ENCODE peak calls at places on chromosomes 4 and X, in nine cellular contexts. F is Ammon's horn; Y is SK-N-DZ; A is activated CD4-positive, alpha-beta T cell treated with anti-CD3 and anti-CD28 coated beads, Interleukin-2, amount 10 ng/mL, durations not matched to agents 7 days and 5 days; E is upper lobe of right lung; X is NAMALWA; U is lung microvascular endothelial cell; V is nephron progenitor cell; P is ecto neural progenitor cell. G is an unnamed sample.

GRCh38 chr4:16765549-16765948 is 132.9 kb downstream of the LDB2 start:
- DNase-seq in P (no peak), A (no peak), X (no peak), Y (no peak), F (no peak), U (no peak), V (no peak), E (no peak), G (no peak)

GRCh38 chr4:54014761-54015160 is 49.6 kb downstream of the CHIC2 start:
- DNase-seq in F (no peak), V (no peak), X (peak), P (no peak), Y (no peak), E (no peak), U (no peak), A (no peak), G (no peak)

GRCh38 chr4:48340905-48341775 is at the start of gene SLAIN2:
- DNase-seq in Y (peak), X (peak), A (peak), F (peak), V (peak), U (peak), E (peak), P (peak), G (peak)

GRCh38 chrX:912677-913076 is 282.1 kb downstream of the SHOX start:
- DNase-seq in F (no peak), A (no peak), P (no peak), X (no peak), U (no peak), Y (no peak), E (no peak), V (no peak), G (no peak)

GRCh38 chr4:113674251-113674650 is 87.3 kb downstream of the CAMK2D start:
- DNase-seq in E (no peak), Y (no peak), V (no peak), A (no peak), P (no peak), U (no peak), F (peak), X (no peak), G (no peak)

GRCh38 chr4:102392033-102392744 is 46.9 kb upstream of the SLC39A8 start:
- DNase-seq in Y (no peak), A (no peak), V (no peak), P (no peak), E (no peak), X (no peak), F (no peak), U (no peak), G (no peak)

GRCh38 chr4:169131556-169132208 is 121.6 kb upstream of the CBR4 start:
- DNase-seq in F (no peak), E (no peak), Y (no peak), X (no peak), A (no peak), P (no peak), V (no peak), U (no peak), G (no peak)

GRCh38 chrX:143854006-143854405 is 29.9 kb upstream of the UBE2NL start:
- DNase-seq in P (no peak), A (no peak), V (no peak), E (no peak), U (peak), Y (no peak), X (no peak), F (no peak), G (peak)

GRCh38 chrX:10884246-10884645 is 226.9 kb upstream of the HCCS start:
- DNase-seq in X (no peak), U (no peak), Y (no peak), F (no peak), A (no peak), P (no peak), E (no peak), V (no peak), G (peak)

GRCh38 chr4:56744030-56744429 is 62.9 kb upstream of the HOPX start:
- DNase-seq in F (no peak), A (no peak), U (no peak), Y (no peak), P (no peak), E (no peak), V (no peak), X (no peak), G (no peak)

GRCh38 chr4:73446336-73446938 is 10.4 kb downstream of the AFP start:
- DNase-seq in Y (peak), X (peak), F (peak), P (no peak), E (no peak), U (peak), A (peak), V (no peak), G (peak)

GRCh38 chr4:25535278-25535677 is 120.4 kb upstream of the SLC34A2 start:
- DNase-seq in U (no peak), A (no peak), F (peak), X (no peak), P (no peak), Y (no peak), V (peak), E (no peak), G (no peak)

GRCh38 chr4:53508446-53508845 is 82.8 kb downstream of the LNX1 start:
- DNase-seq in V (no peak), E (no peak), Y (no peak), A (no peak), F (no peak), U (no peak), X (no peak), P (no peak), G (peak)

GRCh38 chr4:111952708-111953107 is 192.5 kb upstream of the FAM241A start:
- DNase-seq in X (no peak), F (no peak), P (no peak), E (no peak), A (no peak), U (no peak), Y (no peak), V (no peak), G (peak)

GRCh38 chr4:165378763-165379631 is at the start of gene CPE:
- DNase-seq in X (no peak), Y (peak), V (peak), P (peak), U (peak), E (peak), F (peak), A (peak), G (peak)

GRCh38 chr4:152605641-152606304 is 69.9 kb upstream of the FBXW7 start:
- DNase-seq in Y (peak), X (no peak), U (peak), E (no peak), P (no peak), V (no peak), A (no peak), F (peak), G (peak)

GRCh38 chr4:168654206-168655174 is 157.6 kb downstream of the PALLD start:
- DNase-seq in X (no peak), A (no peak), U (no peak), Y (no peak), F (no peak), E (no peak), P (no peak), V (no peak), G (no peak)

GRCh38 chr4:113355550-113356371 is 306.3 kb downstream of the ANK2 start:
- DNase-seq in P (no peak), A (peak), Y (no peak), F (peak), U (peak), V (no peak), E (no peak), X (peak), G (peak)

GRCh38 chrX:146278381-146278780 is 460.8 kb downstream of the SLITRK2 start:
- DNase-seq in V (no peak), U (no peak), Y (no peak), A (no peak), E (no peak), X (peak), F (peak), P (no peak), G (no peak)

GRCh38 chr4:38857354-38858096 is 908 bp upstream of the TLR6 start:
- DNase-seq in U (peak), X (peak), A (peak), E (no peak), Y (no peak), F (peak), P (no peak), V (no peak), G (peak)

GRCh38 chrX:11420851-11421250 is 127.6 kb downstream of the AMELX start:
- DNase-seq in U (no peak), Y (no peak), P (no peak), V (no peak), F (no peak), A (no peak), X (no peak), E (no peak), G (peak)

GRCh38 chr4:99945718-99946345 is 586 bp downstream of the DNAJB14 start:
- DNase-seq in U (peak), Y (peak), F (peak), V (no peak), P (no peak), X (peak), A (peak), E (no peak), G (no peak)

GRCh38 chr4:156771171-156771837 is 200.3 kb downstream of the PDGFC start:
- DNase-seq in U (peak), X (no peak), A (no peak), V (peak), Y (no peak), E (no peak), P (no peak), F (peak), G (peak)

GRCh38 chr4:188012546-188012945 is 17.0 kb downstream of the ZFP42 start:
- DNase-seq in F (no peak), P (no peak), X (no peak), U (no peak), E (no peak), A (no peak), Y (no peak), V (no peak), G (no peak)

GRCh38 chrX:48521353-48522243 is at the start of gene EBP:
- DNase-seq in E (peak), P (peak), Y (peak), F (peak), U (peak), V (peak), A (peak), X (peak), G (peak)

GRCh38 chr4:68599150-68599549 is 23.0 kb upstream of the UGT2B17 start:
- DNase-seq in F (no peak), X (no peak), E (no peak), V (no peak), P (no peak), A (no peak), Y (no peak), U (no peak), G (no peak)

GRCh38 chrX:40844476-40844875 is 109.1 kb upstream of the MED14 start:
- DNase-seq in Y (no peak), F (no peak), U (no peak), P (no peak), V (no peak), A (no peak), E (no peak), X (no peak), G (no peak)

GRCh38 chr4:118997601-118998000 is 108.9 kb downstream of the SYNPO2 start:
- DNase-seq in A (no peak), U (no peak), X (no peak), V (no peak), P (no peak), F (no peak), E (no peak), Y (no peak), G (peak)

GRCh38 chr4:120922390-120923200 is at the start of gene PRDM5:
- DNase-seq in P (peak), U (peak), A (peak), E (peak), F (peak), Y (peak), V (peak), X (no peak), G (peak)

GRCh38 chr4:111959202-111959601 is 186.1 kb upstream of the FAM241A start:
- DNase-seq in X (no peak), A (no peak), Y (no peak), P (no peak), V (no peak), U (peak), E (no peak), F (no peak), G (peak)